ENCODE peak calls at places on chromosome 15, in ten cellular contexts. I is AG08395, K is LHCN-M2, E is cardiac fibroblast, T is fibroblast of the conjunctiva, V is neuronal stem cell, U is NCI-H1930, P is brain microvascular endothelial cell, Z is transverse colon, C is GM03348. D is an unnamed sample.

GRCh38 chr15:97114900-97115763 is 784.6 kb downstream of the NR2F2 start:
- DNase-seq in I (no peak), K (no peak), E (no peak), T (no peak), V (no peak), U (no peak), P (no peak), Z (no peak), C (no peak), D (no peak)

GRCh38 chr15:90160781-90161727 is 40.1 kb upstream of the SEMA4B start:
- DNase-seq in I (no peak), K (no peak), E (no peak), T (no peak), V (no peak), U (no peak), P (no peak), Z (peak), C (no peak), D (no peak)

GRCh38 chr15:55683366-55683765 is 59.6 kb downstream of the PRTG start:
- DNase-seq in I (no peak), K (peak), E (peak), T (peak), V (no peak), U (no peak), P (no peak), Z (no peak), C (peak), D (no peak)

GRCh38 chr15:94653071-94653470 is 421.7 kb downstream of the MCTP2 start:
- DNase-seq in I (no peak), K (no peak), E (no peak), T (no peak), V (no peak), U (no peak), P (no peak), Z (no peak), C (no peak), D (no peak)

GRCh38 chr15:35020974-35021373 is 32.9 kb upstream of the ZNF770 start:
- DNase-seq in I (no peak), K (no peak), E (no peak), T (no peak), V (no peak), U (no peak), P (no peak), Z (no peak), C (no peak), D (no peak)

GRCh38 chr15:89371145-89372044 is 36.8 kb upstream of the POLG start:
- DNase-seq in I (peak), K (no peak), E (peak), T (no peak), V (peak), U (no peak), P (no peak), Z (no peak), C (peak), D (no peak)

GRCh38 chr15:53210653-53211052 is 420.5 kb upstream of the ONECUT1 start:
- DNase-seq in I (no peak), K (no peak), E (no peak), T (no peak), V (no peak), U (no peak), P (no peak), Z (no peak), C (no peak), D (no peak)

GRCh38 chr15:60798821-60799220 is 319.9 kb upstream of the ICE2 start:
- DNase-seq in I (peak), K (peak), E (peak), T (peak), V (no peak), U (no peak), P (peak), Z (no peak), C (peak), D (peak)

GRCh38 chr15:60091150-60091549 is 87.0 kb downstream of the FOXB1 start:
- DNase-seq in I (peak), K (peak), E (peak), T (peak), V (no peak), U (no peak), P (peak), Z (no peak), C (peak), D (no peak)

GRCh38 chr15:74307827-74308642 is 59.4 kb downstream of the CYP11A1 start:
- DNase-seq in I (peak), K (peak), E (peak), T (peak), V (no peak), U (no peak), P (peak), Z (peak), C (peak), D (no peak)

GRCh38 chr15:73601449-73602425 is 31.5 kb downstream of the NPTN start:
- DNase-seq in I (peak), K (peak), E (peak), T (no peak), V (no peak), U (no peak), P (peak), Z (peak), C (peak), D (no peak)

GRCh38 chr15:35448294-35448693 is 97.7 kb downstream of the DPH6 start:
- DNase-seq in I (no peak), K (no peak), E (peak), T (no peak), V (no peak), U (no peak), P (no peak), Z (no peak), C (no peak), D (no peak)

GRCh38 chr15:39596358-39597051 is 15.6 kb downstream of the THBS1 start:
- DNase-seq in I (no peak), K (peak), E (peak), T (no peak), V (no peak), U (no peak), P (no peak), Z (no peak), C (no peak), D (no peak)

GRCh38 chr15:34271493-34271892 is 46.7 kb downstream of the EMC4 start:
- DNase-seq in I (peak), K (peak), E (peak), T (no peak), V (no peak), U (no peak), P (peak), Z (no peak), C (peak), D (peak)

D was measured in brain pericyte.